ENCODE peak calls at places on chromosomes 3 and 15, in ten cellular contexts. P is fibroblast of lung; H is MG63; J is CD8-positive, alpha-beta memory T cell; V is psoas muscle; S is hepatocyte; U is RWPE2; X is IMR-90; W is bronchial epithelial cell; A is colonic mucosa. Y is an unnamed sample.

GRCh38 chr3:72739521-72740466 is 108.5 kb downstream of the SHQ1 start:
- DNase-seq in P (no peak), H (peak; percentile 6), J (no peak), V (no peak), S (no peak), U (no peak), X (peak; percentile 20), W (no peak), A (peak; percentile 43), Y (no peak)

GRCh38 chr15:40731034-40731433 is 24.0 kb downstream of the RMDN3 start:
- DNase-seq in P (no peak), H (peak; percentile 22), J (no peak), V (no peak), S (no peak), U (no peak), X (no peak), W (no peak), A (no peak), Y (no peak)

GRCh38 chr3:143329567-143330164 is 210.1 kb downstream of the CHST2 start:
- DNase-seq in P (peak; percentile 61), H (no peak), J (no peak), V (no peak), S (peak; percentile 12), U (no peak), X (no peak), W (no peak), A (no peak), Y (peak; percentile 27)

GRCh38 chr3:38646062-38646461 is 3.4 kb downstream of the SCN5A start:
- DNase-seq in P (no peak), H (no peak), J (no peak), V (no peak), S (no peak), U (no peak), X (no peak), W (no peak), A (no peak), Y (no peak)

GRCh38 chr15:31306426-31307269 is 20.0 kb upstream of the KLF13 start:
- DNase-seq in P (peak; percentile 33), H (no peak), J (no peak), V (no peak), S (peak; percentile 1), U (peak; percentile 85), X (no peak), W (peak; percentile 58), A (no peak), Y (peak; percentile 96)

GRCh38 chr3:9590282-9590791 is 36.7 kb upstream of the LHFPL4 start:
- DNase-seq in P (no peak), H (no peak), J (no peak), V (no peak), S (no peak), U (no peak), X (no peak), W (no peak), A (no peak), Y (no peak)

GRCh38 chr3:71951842-71952241 is 166.9 kb upstream of the PROK2 start:
- DNase-seq in P (no peak), H (no peak), J (no peak), V (no peak), S (no peak), U (no peak), X (no peak), W (no peak), A (no peak), Y (no peak)

GRCh38 chr3:133775309-133775708 is 29.1 kb downstream of the TF start:
- DNase-seq in P (no peak), H (no peak), J (no peak), V (no peak), S (no peak), U (no peak), X (no peak), W (no peak), A (no peak), Y (no peak)

GRCh38 chr3:27800261-27800660 is 78.1 kb upstream of the EOMES start:
- DNase-seq in P (no peak), H (no peak), J (no peak), V (no peak), S (no peak), U (no peak), X (peak; percentile 0), W (peak; percentile 1), A (no peak), Y (no peak)

GRCh38 chr3:177832862-177833261 is 635.6 kb upstream of the TBL1XR1 start:
- DNase-seq in P (no peak), H (no peak), J (no peak), V (no peak), S (no peak), U (no peak), X (no peak), W (no peak), A (no peak), Y (no peak)

GRCh38 chr3:146638718-146639117 is 33.6 kb upstream of the PLSCR5 start:
- DNase-seq in P (no peak), H (no peak), J (no peak), V (no peak), S (no peak), U (no peak), X (no peak), W (no peak), A (no peak), Y (no peak)

DNA sequence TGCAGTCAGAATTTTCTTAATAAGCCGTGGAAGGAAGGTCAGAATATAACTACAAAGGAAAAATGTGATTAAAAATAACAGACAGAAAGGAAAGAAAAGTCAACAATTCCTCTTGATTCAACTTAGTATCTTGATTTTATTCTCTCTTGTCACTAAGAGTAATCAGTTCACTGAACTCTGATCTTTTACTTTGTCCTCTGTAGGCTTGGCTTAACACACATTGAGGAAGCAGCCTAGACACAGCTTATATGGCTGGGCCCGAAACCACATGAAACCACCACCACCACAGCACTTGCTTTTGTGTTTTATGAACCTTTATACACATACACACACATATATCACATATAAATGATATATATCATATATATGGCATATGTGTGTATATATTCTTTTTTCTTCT is 1233.7 kb upstream of the ALCAM start:
- DNase-seq in P (no peak), H (no peak), J (no peak), V (no peak), S (no peak), U (no peak), X (no peak), W (no peak), A (no peak), Y (no peak)
- H3K4me3 ChIP-seq in P (no peak overlapping the region), H (no peak overlapping the region), J (no peak overlapping the region), V (no peak overlapping the region), S (no peak overlapping the region), U (no peak overlapping the region), X (no peak overlapping the region), W (no peak overlapping the region), A (no peak overlapping the region), Y (no peak overlapping the region)

GRCh38 chr15:56440226-56440770 is 24.6 kb downstream of the MNS1 start:
- DNase-seq in P (no peak), H (no peak), J (no peak), V (no peak), S (no peak), U (no peak), X (no peak), W (peak; percentile 21), A (no peak), Y (no peak)
- H3K27me3 ChIP-seq in P (no peaks in the 10 kb centered on the region), H (no peaks in the 10 kb centered on the region), J (no peaks in the 10 kb centered on the region), V (no peaks in the 10 kb centered on the region), S (no peaks in the 10 kb centered on the region), U (no peaks in the 10 kb centered on the region), X (no peaks in the 10 kb centered on the region), W (no peaks in the 10 kb centered on the region), A (no peaks in the 10 kb centered on the region), Y (no peaks in the 10 kb centered on the region)

GRCh38 chr3:45010718-45011355 is 15.3 kb upstream of the CLEC3B start:
- DNase-seq in P (peak; percentile 83), H (no peak), J (no peak), V (no peak), S (no peak), U (no peak), X (peak; percentile 67), W (peak; percentile 78), A (no peak), Y (no peak)

GRCh38 chr3:45011756-45012441 is 14.2 kb upstream of the CLEC3B start:
- DNase-seq in P (peak; percentile 93), H (peak; percentile 54), J (no peak), V (peak; percentile 71), S (peak; percentile 36), U (no peak), X (peak; percentile 91), W (peak; percentile 39), A (no peak), Y (no peak)

GRCh38 chr3:45009868-45010267 is 16.2 kb upstream of the CLEC3B start:
- DNase-seq in P (no peak), H (no peak), J (no peak), V (no peak), S (no peak), U (no peak), X (no peak), W (no peak), A (no peak), Y (no peak)

GRCh38 chr3:45007091-45007490 is 19.0 kb upstream of the CLEC3B start:
- DNase-seq in P (no peak), H (no peak), J (no peak), V (no peak), S (no peak), U (no peak), X (no peak), W (no peak), A (no peak), Y (no peak)

GRCh38 chr3:45008117-45008516 is 18.0 kb upstream of the CLEC3B start:
- DNase-seq in P (peak; percentile 55), H (no peak), J (no peak), V (no peak), S (no peak), U (no peak), X (peak; percentile 79), W (peak; percentile 86), A (no peak), Y (no peak)
- H3K36me3 ChIP-seq in P (peaks cover 9% of the 10 kb centered on the region), H (peaks cover 6% of the 10 kb centered on the region), J (peaks cover 27% of the 10 kb centered on the region), V (peaks cover 41% of the 10 kb centered on the region), S (peaks cover 7% of the 10 kb centered on the region), U (peaks cover 71% of the 10 kb centered on the region), X (peaks cover 14% of the 10 kb centered on the region), W (peaks cover 5% of the 10 kb centered on the region), A (no peaks in the 10 kb centered on the region), Y (peaks cover 37% of the 10 kb centered on the region)

GRCh38 chr3:57892423-57892822 is 115.8 kb upstream of the FLNB start:
- DNase-seq in P (peak; percentile 61), H (peak; percentile 30), J (no peak), V (no peak), S (no peak), U (no peak), X (peak; percentile 33), W (peak; percentile 70), A (no peak), Y (no peak)

GRCh38 chr3:57896046-57896445 is 112.2 kb upstream of the FLNB start:
- DNase-seq in P (no peak), H (no peak), J (no peak), V (no peak), S (no peak), U (no peak), X (no peak), W (no peak), A (no peak), Y (no peak)

GRCh38 chr3:57890874-57891273 is 117.3 kb upstream of the FLNB start:
- DNase-seq in P (peak; percentile 84), H (no peak), J (no peak), V (no peak), S (no peak), U (no peak), X (peak; percentile 37), W (no peak), A (no peak), Y (no peak)

GRCh38 chr3:57893156-57893555 is 115.1 kb upstream of the FLNB start:
- DNase-seq in P (no peak), H (no peak), J (no peak), V (no peak), S (no peak), U (no peak), X (no peak), W (no peak), A (no peak), Y (no peak)

GRCh38 chr3:57893668-57894067 is 114.6 kb upstream of the FLNB start:
- DNase-seq in P (no peak), H (no peak), J (no peak), V (no peak), S (no peak), U (no peak), X (no peak), W (no peak), A (no peak), Y (no peak)
- H3K4me3 ChIP-seq in P (no peak overlapping the region), H (no peak overlapping the region), J (no peak overlapping the region), V (peak overlapping the region; percentile 39), S (no peak overlapping the region), U (no peak overlapping the region), X (no peak overlapping the region), W (no peak overlapping the region), A (no peak overlapping the region), Y (no peak overlapping the region)